ENCODE peak calls at places on chromosomes 6 and 20, in five cellular contexts. C, Y, R, L and S are unnamed samples.

GRCh38 chr6:138183792-138184134 is 22.0 kb downstream of the ARFGEF3 start:
- DNase-seq in C (no peak), Y (no peak), R (no peak), L (no peak), S (no peak)

GRCh38 chr6:88492824-88493223 is 326.7 kb upstream of the CNR1 start:
- DNase-seq in L (peak; percentile 18), Y (peak; percentile 43), R (no peak), C (no peak), S (peak; percentile 22)

GRCh38 chr6:170294813-170295518 is 4.1 kb upstream of the DLL1 start:
- DNase-seq in C (no peak), L (no peak), R (no peak), Y (no peak), S (no peak)

GRCh38 chr20:46088409-46089075 is 1.2 kb downstream of the NCOA5 start:
- DNase-seq in Y (peak; percentile 40), R (no peak), L (peak; percentile 63), C (no peak), S (no peak)

GRCh38 chr6:83378621-83379388 is 52.0 kb downstream of the ME1 start:
- DNase-seq in L (no peak), R (no peak), Y (no peak), C (no peak), S (no peak)

GRCh38 chr20:43744121-43744520 is 17.3 kb upstream of the GTSF1L start:
- DNase-seq in C (no peak), L (no peak), R (no peak), Y (no peak), S (no peak)

GRCh38 chr6:144921206-144921975 is 636.3 kb downstream of the UTRN start:
- DNase-seq in C (no peak), L (peak; percentile 16), R (no peak), Y (no peak), S (no peak)

GRCh38 chr6:152648090-152648489 is 10.9 kb upstream of the SYNE1 start:
- DNase-seq in R (no peak), L (no peak), Y (no peak), C (no peak), S (no peak)

DNA sequence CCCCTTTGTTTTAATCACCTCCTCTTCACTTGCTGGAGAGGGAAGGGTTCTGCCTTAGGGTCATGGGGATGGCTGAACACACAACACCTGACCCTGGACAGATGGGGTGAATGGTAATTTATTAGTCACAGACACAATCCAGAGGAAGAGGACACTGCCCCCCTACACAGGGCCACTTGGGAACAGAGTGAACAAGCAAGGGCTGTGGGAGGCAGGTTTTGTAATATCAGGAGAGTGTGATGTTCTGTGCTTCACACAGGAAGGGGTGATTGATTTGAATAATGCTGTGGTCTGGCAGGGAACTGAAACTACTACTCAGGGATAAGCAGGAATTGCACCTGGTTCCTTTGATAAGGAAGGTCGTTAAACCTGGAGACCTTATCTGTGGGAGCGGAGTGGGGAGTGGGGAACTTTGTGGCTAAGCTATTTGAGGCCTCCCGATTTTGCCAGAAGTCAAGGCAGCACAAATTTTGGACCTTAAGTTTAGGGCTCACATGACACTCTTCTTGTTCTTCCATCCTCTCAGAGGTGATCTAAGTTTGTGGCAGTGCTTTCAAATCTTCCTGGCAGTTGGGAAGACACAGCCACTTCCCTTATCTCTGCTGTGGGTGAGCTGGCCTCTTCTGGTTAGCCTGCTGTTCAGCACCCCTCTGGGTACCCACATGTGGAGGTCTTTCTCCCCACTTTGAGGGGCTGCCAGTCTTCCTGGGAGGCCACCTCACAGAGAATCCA is 77.8 kb downstream of the CD164 start:
- DNase-seq in Y (peak; percentile 96), L (no peak), C (no peak), R (no peak), S (no peak)
- H3K27ac ChIP-seq in Y (peak overlapping the region; percentile 90), L (no peak overlapping the region), C (no peak overlapping the region), R (no peak overlapping the region), S (no peak overlapping the region)

DNA sequence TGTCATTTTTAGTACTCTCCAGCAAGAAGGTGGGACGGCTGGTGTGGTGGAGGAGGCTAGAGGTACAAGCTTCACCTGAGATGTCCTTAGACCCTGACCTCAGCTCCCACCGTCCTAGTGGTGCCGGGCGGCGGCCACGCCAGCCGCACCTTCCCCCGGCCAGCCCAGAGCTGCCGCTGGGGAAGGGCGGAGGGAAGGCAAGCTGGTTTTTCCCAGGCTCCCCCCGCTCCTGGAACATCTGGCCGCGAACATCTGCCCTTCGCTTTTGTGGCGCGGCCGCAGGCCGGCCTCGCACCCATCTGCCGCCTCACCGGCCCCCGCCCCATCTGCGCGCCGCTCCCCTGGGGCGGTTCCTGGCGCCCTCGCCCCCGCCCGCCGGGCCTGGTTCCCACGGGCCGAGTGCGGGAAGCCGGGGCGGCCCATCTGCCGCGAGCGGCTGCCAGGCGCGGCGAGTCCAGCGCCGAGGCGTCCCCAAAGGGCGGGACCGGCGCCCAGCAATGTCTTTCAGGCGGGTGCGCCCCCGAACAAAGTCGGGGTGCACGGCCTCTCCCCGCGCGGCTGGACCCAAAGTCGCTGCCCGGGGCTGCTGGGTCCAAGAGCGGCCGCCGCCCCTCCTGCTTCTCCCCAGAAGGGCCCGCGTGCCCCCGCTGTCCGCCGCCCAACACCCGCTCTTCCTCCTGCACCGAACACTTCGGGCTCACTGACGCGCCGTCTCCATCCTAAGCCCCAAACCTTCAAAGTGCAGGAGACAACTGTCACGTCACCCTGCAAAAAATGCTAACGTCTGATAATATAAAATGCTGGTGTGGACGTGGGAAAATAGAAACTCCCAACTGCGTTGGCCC is 17.3 kb upstream of the ID1 start:
- DNase-seq in R (no peak), L (no peak), C (no peak), Y (no peak), S (no peak)
- H2AFZ ChIP-seq in R (no peak overlapping the region), L (peak overlapping the region; percentile 45), C (peak overlapping the region; percentile 34), Y (peak overlapping the region; percentile 25), S (peak overlapping the region; percentile 7)

GRCh38 chr20:33710681-33711445 is 9.2 kb downstream of the PXMP4 start:
- DNase-seq in R (no peak), C (no peak), Y (no peak), L (peak; percentile 51), S (no peak)

GRCh38 chr20:33709905-33710541 is 10.1 kb downstream of the PXMP4 start:
- DNase-seq in L (no peak), R (peak; percentile 65), Y (peak; percentile 91), C (no peak), S (no peak)

GRCh38 chr20:33713865-33714367 is 6.2 kb downstream of the PXMP4 start:
- DNase-seq in R (no peak), L (no peak), Y (no peak), C (no peak), S (no peak)

GRCh38 chr20:33709398-33709797 is 10.7 kb downstream of the PXMP4 start:
- DNase-seq in Y (peak; percentile 89), R (no peak), C (no peak), L (no peak), S (no peak)

DNA sequence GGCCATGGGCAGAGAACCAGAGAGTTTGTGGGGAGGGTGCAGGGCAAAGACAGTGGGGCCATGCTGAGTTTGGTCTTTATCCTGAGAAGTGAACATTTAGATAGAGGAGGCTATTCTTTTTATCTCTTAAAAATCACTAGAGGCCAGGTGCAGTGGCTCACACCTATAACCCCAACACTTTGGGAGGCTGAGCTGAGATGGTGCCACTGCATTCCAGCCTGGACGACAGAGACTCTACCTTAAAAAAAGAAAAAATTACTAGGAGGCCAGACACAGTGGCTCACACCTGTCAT is 8.7 kb downstream of the PXMP4 start:
- DNase-seq in Y (no peak), R (no peak), C (no peak), L (no peak), S (no peak)
- TF ChIP-seq SRF in Y (no peak), R (no peak), C (no peak), L (no peak), S (no peak)

GRCh38 chr6:133916650-133917151 is 27.8 kb downstream of the TCF21 start:
- DNase-seq in Y (peak; percentile 89), C (peak; percentile 35), R (peak; percentile 96), L (peak; percentile 75), S (peak; percentile 85)

GRCh38 chr6:133919362-133919761 is 30.4 kb downstream of the TCF21 start:
- DNase-seq in Y (no peak), C (no peak), R (no peak), L (no peak), S (no peak)

GRCh38 chr6:133921249-133921859 is 31.7 kb upstream of the TBPL1 start:
- DNase-seq in L (peak; percentile 73), Y (peak; percentile 85), R (peak; percentile 41), C (no peak), S (peak; percentile 68)

GRCh38 chr6:133917781-133918180 is 28.9 kb downstream of the TCF21 start:
- DNase-seq in C (no peak), R (no peak), L (no peak), Y (no peak), S (no peak)

DNA sequence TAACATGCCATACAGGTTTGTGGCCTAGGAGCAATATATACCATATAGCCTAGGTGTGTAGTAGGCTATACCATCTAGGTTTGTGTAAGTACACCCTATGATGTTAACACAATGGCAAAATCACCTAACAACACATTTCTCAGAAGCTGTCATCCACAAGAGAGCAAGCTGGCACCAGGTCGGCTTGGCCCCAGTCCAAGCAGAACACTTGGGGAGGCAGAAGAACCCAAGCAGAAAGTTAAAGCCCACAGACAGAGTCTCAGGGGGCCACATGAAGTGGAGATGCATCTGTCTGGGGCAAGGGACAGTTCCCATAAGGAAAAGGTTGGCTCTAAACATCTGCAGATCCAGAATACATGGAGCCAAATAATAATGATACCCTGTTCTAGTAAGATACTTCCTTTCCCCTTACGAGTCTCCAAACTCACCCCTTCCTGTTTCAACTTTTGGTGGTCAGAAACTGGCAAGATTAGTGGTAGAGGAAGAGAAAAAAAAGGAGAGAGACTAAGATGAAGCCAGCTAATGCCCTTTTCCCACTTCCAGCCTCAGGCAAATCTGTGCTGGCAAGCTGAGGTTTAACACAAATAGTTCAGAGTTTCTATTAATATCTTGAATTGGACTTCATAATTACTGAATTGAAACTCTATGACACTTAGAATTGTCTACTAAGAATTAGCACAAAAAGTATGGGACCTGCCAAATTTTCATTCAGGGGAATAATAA is 29.5 kb downstream of the TCF21 start:
- DNase-seq in C (no peak), L (no peak), Y (no peak), R (no peak), S (no peak)
- H3K27ac ChIP-seq in C (no peak overlapping the region), L (no peak overlapping the region), Y (no peak overlapping the region), R (no peak overlapping the region), S (no peak overlapping the region)

DNA sequence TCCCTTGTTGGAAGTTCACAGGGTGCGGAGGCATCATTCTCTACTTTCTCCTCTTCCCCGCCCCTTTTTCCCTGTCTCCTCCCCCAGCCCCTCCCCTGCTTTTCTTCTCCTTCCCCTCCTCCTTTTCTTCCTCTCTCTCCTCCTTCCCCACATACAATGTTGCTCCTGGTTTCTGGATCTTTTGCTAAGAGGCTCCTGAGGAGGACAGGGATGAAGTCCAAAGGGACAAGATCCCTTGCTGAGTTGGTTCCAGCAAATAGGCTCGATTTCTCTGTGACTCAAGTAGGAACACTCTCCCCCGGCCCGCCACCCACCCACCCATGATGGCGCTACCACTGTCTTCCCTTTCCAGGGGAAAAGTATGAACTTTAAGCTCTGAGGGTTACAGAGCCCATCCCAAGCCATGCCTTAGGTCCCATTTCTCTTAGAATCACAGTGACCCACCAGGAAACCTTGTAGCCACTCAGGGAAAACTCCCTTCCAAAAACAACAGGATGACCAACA is 851 bp upstream of the TFEB start:
- DNase-seq in L (no peak), R (no peak), Y (peak; percentile 46), C (no peak), S (no peak)
- H2AFZ ChIP-seq in L (no peak overlapping the region), R (no peak overlapping the region), Y (peak overlapping the region; percentile 90), C (no peak overlapping the region), S (peak overlapping the region; percentile 87)